ENCODE peak calls at places on chromosome 4, in six cellular contexts. Y is AG09309, U is PC-3, O is epithelial cell of esophagus, Z is fibroblast of villous mesenchyme, S is mesenchymal stem cell. E is an unnamed sample.

GRCh38 chr4:101086801-101087586 is 260.3 kb downstream of the PPP3CA start:
- DNase-seq in Y (no peak), U (peak), O (no peak), Z (no peak), S (no peak), E (peak)

GRCh38 chr4:27217261-27217769 is 356.7 kb downstream of the STIM2 start:
- DNase-seq in Y (peak), U (peak), O (peak), Z (peak), S (no peak), E (no peak)

GRCh38 chr4:27789768-27790167 is 929.1 kb downstream of the STIM2 start:
- DNase-seq in Y (no peak), U (peak), O (peak), Z (no peak), S (peak), E (no peak)

GRCh38 chr4:81922271-81922775 is 450.6 kb upstream of the RASGEF1B start:
- DNase-seq in Y (no peak), U (no peak), O (no peak), Z (no peak), S (no peak), E (no peak)

GRCh38 chr4:37528161-37528560 is 158.0 kb downstream of the RELL1 start:
- DNase-seq in Y (no peak), U (peak), O (peak), Z (peak), S (no peak), E (no peak)

GRCh38 chr4:46404961-46405360 is 15.0 kb upstream of the GABRA2 start:
- DNase-seq in Y (no peak), U (peak), O (no peak), Z (peak), S (peak), E (peak)

GRCh38 chr4:38664704-38665401 is 854 bp downstream of the KLF3 start:
- DNase-seq in Y (no peak), U (peak), O (peak), Z (peak), S (peak), E (peak)

GRCh38 chr4:109020861-109021260 is 258.0 kb upstream of the ETNPPL start:
- DNase-seq in Y (no peak), U (no peak), O (no peak), Z (no peak), S (no peak), E (no peak)

GRCh38 chr4:74932832-74933561 is at the start of gene PARM1:
- DNase-seq in Y (no peak), U (peak), O (peak), Z (peak), S (peak), E (peak)
- H3K4me3 ChIP-seq in Y (peak), U (peak), O (peak), Z (peak), S (peak), E (peak)

DNA sequence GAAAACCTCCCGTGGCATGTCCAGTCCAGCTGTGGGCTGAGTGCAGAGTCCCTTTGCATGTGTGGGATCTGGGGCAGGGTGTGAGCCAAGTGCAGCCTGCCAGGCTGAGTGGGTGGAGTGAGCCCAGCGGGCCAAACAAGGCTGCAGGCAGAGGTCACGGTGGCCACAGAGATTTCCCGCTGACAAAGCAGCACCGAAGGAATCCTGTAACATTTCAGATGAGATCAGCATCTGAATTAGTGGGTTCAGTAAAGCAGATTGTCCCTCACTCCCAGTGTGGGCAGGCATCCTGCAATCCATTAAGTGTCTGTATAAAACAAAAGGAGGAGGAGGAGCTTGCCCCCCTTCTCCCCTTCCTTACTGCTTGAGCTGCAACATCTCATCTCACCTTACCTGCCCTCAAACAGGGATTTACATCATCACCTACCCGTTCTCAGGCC is 324.4 kb downstream of the FAT4 start:
- DNase-seq in Y (no peak), U (no peak), O (no peak), Z (no peak), S (peak), E (peak)
- H3K4me3 ChIP-seq in Y (no peak), U (no peak), O (no peak), Z (no peak), S (no peak), E (no peak)

GRCh38 chr4:87026795-87027495 is 92.1 kb downstream of the AFF1 start:
- DNase-seq in Y (no peak), U (no peak), O (no peak), Z (no peak), S (no peak), E (no peak)

GRCh38 chr4:87030124-87030523 is 95.3 kb downstream of the AFF1 start:
- DNase-seq in Y (no peak), U (no peak), O (no peak), Z (no peak), S (no peak), E (no peak)

GRCh38 chr4:87030606-87031441 is 96.0 kb downstream of the AFF1 start:
- DNase-seq in Y (no peak), U (no peak), O (no peak), Z (peak), S (peak), E (peak)

GRCh38 chr4:87031946-87032345 is 97.1 kb downstream of the AFF1 start:
- DNase-seq in Y (no peak), U (no peak), O (no peak), Z (no peak), S (no peak), E (no peak)

DNA sequence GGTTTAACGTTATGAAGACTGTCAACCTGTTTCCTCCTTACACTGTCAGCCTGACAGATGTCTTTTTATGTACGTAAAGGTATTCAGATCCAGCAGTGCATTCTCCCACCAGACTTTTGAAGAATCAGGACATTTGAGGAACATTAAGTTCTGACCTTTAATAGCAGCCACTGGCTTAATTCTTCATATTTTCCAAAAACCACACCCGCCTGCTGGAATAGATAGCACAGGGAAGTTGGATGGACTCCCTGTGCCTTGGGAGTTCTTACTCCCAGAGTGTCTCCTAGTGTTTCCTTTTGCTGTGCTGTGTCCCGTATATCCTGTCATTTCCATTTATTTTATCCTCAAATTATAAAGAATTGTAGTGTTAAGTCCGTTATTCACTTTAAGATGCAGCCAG is 94.5 kb downstream of the AFF1 start:
- DNase-seq in Y (no peak), U (no peak), O (no peak), Z (peak), S (no peak), E (no peak)
- H3K4me3 ChIP-seq in Y (no peak), U (no peak), O (no peak), Z (no peak), S (no peak), E (no peak)

GRCh38 chr4:74314944-74315343 is 6.7 kb downstream of the EPGN start:
- DNase-seq in Y (no peak), U (peak), O (no peak), Z (no peak), S (no peak), E (no peak)

GRCh38 chr4:74318270-74318669 is 10.0 kb downstream of the EPGN start:
- DNase-seq in Y (no peak), U (no peak), O (no peak), Z (no peak), S (no peak), E (no peak)

GRCh38 chr4:74317616-74318256 is 9.5 kb downstream of the EPGN start:
- DNase-seq in Y (no peak), U (no peak), O (peak), Z (peak), S (no peak), E (no peak)

GRCh38 chr4:74314329-74314728 is 6.1 kb downstream of the EPGN start:
- DNase-seq in Y (no peak), U (no peak), O (no peak), Z (no peak), S (no peak), E (no peak)

DNA sequence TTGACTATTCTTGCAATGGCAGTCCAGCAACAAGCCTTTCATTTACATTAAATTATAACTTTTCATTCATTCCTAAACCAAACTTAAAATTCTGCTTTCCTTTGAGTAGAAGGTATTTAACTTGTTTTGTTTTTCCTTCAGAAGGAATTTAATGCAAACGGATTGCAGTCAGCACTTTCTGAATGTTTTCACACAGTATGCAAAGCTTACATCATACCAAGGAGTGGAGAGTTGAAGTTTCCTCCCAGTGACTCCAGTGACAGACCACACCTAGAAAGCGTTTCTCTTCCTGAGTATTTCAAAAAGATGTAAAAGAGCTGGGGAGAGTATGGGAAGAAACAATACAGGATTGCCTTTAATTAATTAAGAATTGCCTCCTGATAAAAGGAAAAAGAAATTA is 8.1 kb downstream of the EPGN start:
- DNase-seq in Y (no peak), U (peak), O (peak), Z (peak), S (peak), E (peak)
- H3K4me3 ChIP-seq in Y (no peak), U (no peak), O (no peak), Z (no peak), S (no peak), E (no peak)

GRCh38 chr4:15963001-15963451 is at the start of gene FGFBP2:
- DNase-seq in Y (peak), U (peak), O (peak), Z (peak), S (peak), E (peak)

GRCh38 chr4:15964159-15964558 is 1.2 kb upstream of the FGFBP2 start:
- DNase-seq in Y (no peak), U (peak), O (no peak), Z (no peak), S (no peak), E (peak)

GRCh38 chr4:15961778-15962510 is 1.0 kb downstream of the FGFBP2 start:
- DNase-seq in Y (no peak), U (no peak), O (no peak), Z (no peak), S (no peak), E (peak)

GRCh38 chr4:15965325-15965724 is 2.4 kb upstream of the FGFBP2 start:
- DNase-seq in Y (no peak), U (no peak), O (no peak), Z (no peak), S (no peak), E (no peak)

GRCh38 chr4:15963568-15963967 is 593 bp upstream of the FGFBP2 start:
- DNase-seq in Y (no peak), U (no peak), O (no peak), Z (no peak), S (no peak), E (no peak)
- H3K4me3 ChIP-seq in Y (no peak), U (no peak), O (no peak), Z (no peak), S (no peak), E (no peak)

GRCh38 chr4:70637239-70637920 is 8.8 kb downstream of the ENAM start:
- DNase-seq in Y (peak), U (no peak), O (no peak), Z (no peak), S (no peak), E (no peak)
- H3K4me3 ChIP-seq in Y (no peak), U (no peak), O (no peak), Z (no peak), S (no peak), E (no peak)

E was measured in mesendoderm.